ENCODE peak calls at places on chromosomes 7 and 10, in eight cellular contexts. M is colonic mucosa, D is left ventricle myocardium inferior, W is GM23338, G is choroid plexus epithelial cell, K is WERI-Rb-1, J is dorsolateral prefrontal cortex, B is ovary. L is an unnamed sample.
A peak's percentile ranks its signal among the peaks of the same experiment; 100 is the strongest.

GRCh38 chr10:52004342-52004949 is 305.1 kb upstream of the CSTF2T start:
- DNase-seq in K (no peak), G (peak; percentile 76), W (peak; percentile 74), D (no peak), M (no peak), J (no peak), B (no peak), L (peak; percentile 6)

GRCh38 chr10:987635-987905 is 664 bp upstream of the GTPBP4 start:
- DNase-seq in J (peak; percentile 25), K (no peak), G (peak; percentile 32), B (no peak), M (no peak), W (peak; percentile 63), D (no peak), L (no peak)

GRCh38 chr7:7183061-7183832 is 903 bp downstream of the C1GALT1 start:
- DNase-seq in D (peak; percentile 54), G (peak; percentile 56), B (peak; percentile 46), M (peak; percentile 74), J (peak; percentile 15), K (no peak), W (peak; percentile 66), L (no peak)

GRCh38 chr10:11611248-11612003 is at the start of gene USP6NL:
- DNase-seq in K (peak; percentile 78), J (peak; percentile 62), W (peak; percentile 88), G (peak; percentile 76), B (peak; percentile 88), M (peak; percentile 92), D (peak; percentile 91), L (peak; percentile 40)

GRCh38 chr7:45157653-45158401 is at the start of gene RAMP3:
- DNase-seq in G (no peak), W (peak; percentile 72), J (no peak), D (peak; percentile 45), B (no peak), M (no peak), K (no peak), L (no peak)

GRCh38 chr7:4837041-4837813 is 24.6 kb downstream of the PAPOLB start:
- DNase-seq in K (peak; percentile 62), B (no peak), G (peak; percentile 41), M (no peak), J (no peak), W (no peak), D (no peak), L (no peak)

GRCh38 chr7:93228302-93228701 is 2.0 kb upstream of the HEPACAM2 start:
- DNase-seq in D (no peak), W (peak; percentile 80), M (peak; percentile 29), G (peak; percentile 81), K (no peak), B (no peak), J (no peak), L (peak; percentile 50)

GRCh38 chr7:80324032-80324431 is 187.8 kb downstream of the GNAT3 start:
- DNase-seq in B (no peak), M (no peak), D (no peak), J (no peak), K (no peak), W (no peak), G (peak; percentile 93), L (no peak)

GRCh38 chr7:73882060-73882428 is 21.1 kb downstream of the TMEM270 start:
- DNase-seq in G (no peak), B (no peak), M (no peak), W (no peak), J (no peak), K (no peak), D (no peak), L (no peak)

GRCh38 chr7:125173571-125173970 is 243.9 kb upstream of the POT1 start:
- DNase-seq in K (no peak), G (peak; percentile 17), M (no peak), W (no peak), J (no peak), D (no peak), B (no peak), L (no peak)

GRCh38 chr10:112746329-112746728 is 203.7 kb upstream of the TCF7L2 start:
- DNase-seq in D (no peak), K (no peak), J (no peak), B (no peak), W (no peak), M (no peak), G (no peak), L (no peak)

GRCh38 chr10:101892782-101893391 is 49.3 kb upstream of the KCNIP2 start:
- DNase-seq in B (no peak), M (no peak), K (peak; percentile 22), W (no peak), G (no peak), J (no peak), D (no peak), L (no peak)

GRCh38 chr10:122441961-122442360 is 12.5 kb upstream of the ARMS2 start:
- DNase-seq in W (no peak), D (no peak), M (no peak), J (no peak), B (no peak), K (no peak), G (peak; percentile 63), L (no peak)

GRCh38 chr7:108415821-108416536 is 40.3 kb downstream of the NRCAM start:
- DNase-seq in W (no peak), K (no peak), B (no peak), D (no peak), G (peak; percentile 83), M (no peak), J (peak; percentile 52), L (no peak)

GRCh38 chr10:77493851-77494788 is 143.5 kb downstream of the KCNMA1 start:
- DNase-seq in W (peak; percentile 72), K (peak; percentile 46), M (no peak), B (no peak), G (peak; percentile 62), J (no peak), D (no peak), L (no peak)
- TF ChIP-seq CTCF in W (peak; percentile 62), K (peak; percentile 55), M (no peak), B (no peak), G (peak; percentile 63), J (peak; percentile 41), D (peak; percentile 47), L (peak; percentile 48)

GRCh38 chr10:116304923-116305322 is 19.3 kb upstream of the CCDC172 start:
- DNase-seq in K (no peak), G (no peak), D (no peak), W (no peak), B (no peak), J (no peak), M (no peak), L (no peak)

GRCh38 chr10:116306847-116307246 is 17.4 kb upstream of the CCDC172 start:
- DNase-seq in D (no peak), J (no peak), B (no peak), K (no peak), G (no peak), W (no peak), M (no peak), L (no peak)

GRCh38 chr10:116312091-116312490 is 12.2 kb upstream of the CCDC172 start:
- DNase-seq in G (no peak), M (no peak), J (no peak), D (no peak), K (no peak), B (no peak), W (no peak), L (no peak)

GRCh38 chr10:116312534-116312933 is 11.7 kb upstream of the CCDC172 start:
- DNase-seq in G (no peak), W (peak; percentile 44), K (no peak), M (no peak), B (no peak), J (no peak), D (no peak), L (no peak)

GRCh38 chr10:116307450-116307849 is 16.8 kb upstream of the CCDC172 start:
- DNase-seq in G (no peak), B (no peak), D (no peak), K (no peak), M (no peak), W (no peak), J (no peak), L (no peak)
- H3K4me3 ChIP-seq in G (no peak overlapping the region), B (no peak overlapping the region), D (no peak overlapping the region), K (no peak overlapping the region), M (no peak overlapping the region), W (no peak overlapping the region), J (no peak overlapping the region), L (no peak overlapping the region)

DNA sequence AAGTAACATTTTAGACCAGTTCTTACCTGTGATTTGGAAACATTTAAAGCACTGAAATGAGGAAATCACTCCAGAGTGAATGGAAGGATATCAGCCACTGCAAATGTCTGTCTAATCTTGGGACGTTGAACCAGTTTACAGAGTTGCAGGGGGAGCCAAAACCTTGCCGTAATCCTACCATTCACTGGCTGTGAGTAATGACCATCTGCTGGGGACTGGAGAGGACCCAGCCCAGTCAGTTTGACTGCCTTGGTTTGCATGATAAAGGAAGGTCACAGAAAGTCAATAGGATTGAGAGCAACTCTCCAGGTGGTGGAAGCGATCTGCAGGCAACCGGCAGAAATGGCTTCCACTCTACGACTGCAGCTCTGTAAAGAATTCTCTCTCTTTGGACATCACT is 167.2 kb downstream of the AKR1D1 start:
- DNase-seq in J (no peak), W (peak; percentile 98), G (peak; percentile 60), D (peak; percentile 16), K (peak; percentile 87), M (no peak), B (no peak), L (peak; percentile 31)
- TF ChIP-seq CTCF in J (no peak), W (no peak), G (peak; percentile 18), D (no peak), K (peak; percentile 18), M (no peak), B (no peak), L (no peak)

DNA sequence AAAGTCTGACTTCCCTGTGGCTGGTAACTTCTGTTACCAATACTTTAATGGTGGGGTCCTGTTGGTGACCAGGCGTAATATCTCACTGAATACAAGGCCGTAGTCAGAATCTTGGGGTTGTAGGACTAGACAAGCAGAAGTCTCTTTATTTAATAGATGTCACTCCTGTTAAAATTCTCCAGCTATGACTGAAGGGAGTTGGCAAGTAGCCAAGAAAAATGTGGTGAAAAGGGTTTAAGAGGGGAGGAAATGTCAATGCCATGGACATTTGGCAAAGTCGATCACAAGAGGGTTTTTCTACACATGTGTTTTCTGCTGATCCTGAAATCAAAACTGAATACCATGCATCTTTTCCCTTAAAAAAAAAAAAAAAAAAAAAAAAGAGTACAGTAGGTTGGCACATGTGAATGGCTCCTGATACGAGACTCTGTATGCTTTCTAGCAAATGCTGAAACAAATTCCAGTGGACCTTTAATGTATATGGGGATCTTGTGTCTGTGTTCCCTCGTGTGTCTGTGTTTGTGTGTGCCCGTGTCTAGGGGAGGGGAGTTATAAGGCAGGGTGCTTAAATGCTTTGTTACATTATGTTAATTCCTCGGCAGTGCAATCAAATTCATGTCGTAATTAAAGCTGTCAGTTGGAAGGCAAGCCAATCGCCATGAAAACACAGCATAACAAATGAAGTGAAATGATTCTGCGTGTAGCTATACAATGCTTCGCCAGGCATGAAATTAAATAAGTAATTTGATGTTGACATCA is 533.7 kb downstream of the AUTS2 start:
- DNase-seq in D (no peak), J (no peak), M (no peak), B (no peak), K (no peak), W (no peak), G (no peak), L (no peak)
- H3K4me3 ChIP-seq in D (no peak overlapping the region), J (no peak overlapping the region), M (no peak overlapping the region), B (no peak overlapping the region), K (no peak overlapping the region), W (no peak overlapping the region), G (no peak overlapping the region), L (no peak overlapping the region)

L was measured in LNCaP clone FGC.